ENCODE peak calls at places on chromosomes 5 and 9, in four cellular contexts. One of them, this sample, is unnamed.

GRCh38 chr5:142922223-142922952 is 152.2 kb downstream of the ARHGAP26 start:
- DNase-seq in GM23338: peak
- DNase-seq in WTC11: no peak
- DNase-seq in mucosa of descending colon: no peak
- DNase-seq in this sample: no peak

GRCh38 chr5:93415819-93416218 is 165.2 kb downstream of the NR2F1-AS1 start:
- DNase-seq in mucosa of descending colon: no peak
- DNase-seq in WTC11: no peak
- DNase-seq in GM23338: no peak
- DNase-seq in this sample: no peak

GRCh38 chr9:16627967-16628366 is 242.5 kb downstream of the BNC2 start:
- DNase-seq in GM23338: no peak
- DNase-seq in WTC11: no peak
- DNase-seq in mucosa of descending colon: no peak
- DNase-seq in this sample: no peak

GRCh38 chr5:91160751-91161285 is 222.3 kb downstream of the ARRDC3 start:
- DNase-seq in WTC11: no peak
- DNase-seq in mucosa of descending colon: no peak
- DNase-seq in GM23338: no peak
- DNase-seq in this sample: no peak

GRCh38 chr9:127963359-127964064 is 17.3 kb downstream of the EEIG1 start:
- DNase-seq in mucosa of descending colon: peak
- DNase-seq in WTC11: no peak
- DNase-seq in GM23338: no peak
- DNase-seq in this sample: no peak

GRCh38 chr9:122561446-122561845 is 8.5 kb downstream of the OR1N2 start:
- DNase-seq in GM23338: no peak
- DNase-seq in mucosa of descending colon: no peak
- DNase-seq in WTC11: no peak
- DNase-seq in this sample: no peak

GRCh38 chr5:74013222-74013621 is 387.2 kb downstream of the ARHGEF28 start:
- DNase-seq in mucosa of descending colon: no peak
- DNase-seq in WTC11: no peak
- DNase-seq in GM23338: no peak
- DNase-seq in this sample: no peak

GRCh38 chr9:21392270-21392669 is 7.1 kb upstream of the IFNA2 start:
- DNase-seq in WTC11: no peak
- DNase-seq in GM23338: peak
- DNase-seq in mucosa of descending colon: no peak
- DNase-seq in this sample: no peak

GRCh38 chr5:89204766-89205165 is 321.8 kb upstream of the MEF2C start:
- DNase-seq in WTC11: no peak
- DNase-seq in mucosa of descending colon: no peak
- DNase-seq in GM23338: no peak
- DNase-seq in this sample: no peak

GRCh38 chr5:151078490-151079262 is 2.2 kb downstream of the TNIP1 start:
- DNase-seq in WTC11: no peak
- DNase-seq in mucosa of descending colon: no peak
- DNase-seq in GM23338: no peak
- DNase-seq in this sample: peak

GRCh38 chr9:135156525-135157510 is 69.3 kb downstream of the OLFM1 start:
- DNase-seq in GM23338: peak
- DNase-seq in WTC11: peak
- DNase-seq in mucosa of descending colon: peak
- DNase-seq in this sample: no peak

GRCh38 chr9:33458444-33458843 is 11.1 kb upstream of the AQP3 start:
- DNase-seq in WTC11: no peak
- DNase-seq in mucosa of descending colon: no peak
- DNase-seq in GM23338: no peak
- DNase-seq in this sample: no peak

GRCh38 chr9:35814106-35814840 is 569 bp downstream of the HINT2 start:
- DNase-seq in mucosa of descending colon: peak
- DNase-seq in WTC11: peak
- DNase-seq in GM23338: peak
- DNase-seq in this sample: no peak

GRCh38 chr9:36407122-36407723 is 7.2 kb upstream of the RNF38 start:
- DNase-seq in WTC11: peak
- DNase-seq in mucosa of descending colon: peak
- DNase-seq in GM23338: peak
- DNase-seq in this sample: peak

GRCh38 chr9:36174271-36174670 is 5.1 kb downstream of the CCIN start:
- DNase-seq in GM23338: no peak
- DNase-seq in WTC11: no peak
- DNase-seq in mucosa of descending colon: no peak
- DNase-seq in this sample: no peak

GRCh38 chr5:133236976-133237375 is 185.2 kb downstream of the HSPA4 start:
- DNase-seq in GM23338: no peak
- DNase-seq in WTC11: no peak
- DNase-seq in mucosa of descending colon: no peak
- DNase-seq in this sample: no peak

GRCh38 chr5:59246470-59247250 is 646.9 kb downstream of the PDE4D start:
- DNase-seq in GM23338: no peak
- DNase-seq in mucosa of descending colon: no peak
- DNase-seq in WTC11: no peak
- DNase-seq in this sample: no peak

GRCh38 chr5:38465045-38465444 is 91.4 kb downstream of the LIFR start:
- DNase-seq in mucosa of descending colon: no peak
- DNase-seq in WTC11: no peak
- DNase-seq in GM23338: no peak
- DNase-seq in this sample: no peak

GRCh38 chr5:142748568-142749249 is 21.5 kb upstream of the ARHGAP26 start:
- DNase-seq in mucosa of descending colon: peak
- DNase-seq in WTC11: peak
- DNase-seq in GM23338: peak
- DNase-seq in this sample: peak

GRCh38 chr5:149878371-149878770 is 66.2 kb downstream of the PDE6A start:
- DNase-seq in mucosa of descending colon: peak
- DNase-seq in GM23338: no peak
- DNase-seq in WTC11: no peak
- DNase-seq in this sample: no peak

GRCh38 chr5:131303537-131303936 is 39.7 kb downstream of the CDC42SE2 start:
- DNase-seq in GM23338: no peak
- DNase-seq in WTC11: no peak
- DNase-seq in mucosa of descending colon: no peak
- DNase-seq in this sample: no peak

GRCh38 chr5:103466494-103466893 is 96.1 kb downstream of the NUDT12 start:
- DNase-seq in mucosa of descending colon: no peak
- DNase-seq in GM23338: no peak
- DNase-seq in WTC11: no peak
- DNase-seq in this sample: no peak

GRCh38 chr9:127763918-127764384 is 14.5 kb downstream of the SH2D3C start:
- DNase-seq in GM23338: peak
- DNase-seq in mucosa of descending colon: no peak
- DNase-seq in WTC11: peak
- DNase-seq in this sample: no peak

GRCh38 chr5:126023894-126024575 is 399.2 kb upstream of the GRAMD2B start:
- DNase-seq in mucosa of descending colon: no peak
- DNase-seq in GM23338: no peak
- DNase-seq in WTC11: no peak
- DNase-seq in this sample: no peak

GRCh38 chr5:84597904-84598303 is 213.2 kb upstream of the EDIL3 start:
- DNase-seq in WTC11: no peak
- DNase-seq in GM23338: peak
- DNase-seq in mucosa of descending colon: no peak
- DNase-seq in this sample: no peak

GRCh38 chr5:144712090-144712489 is 541.4 kb downstream of the KCTD16 start:
- DNase-seq in WTC11: no peak
- DNase-seq in GM23338: no peak
- DNase-seq in mucosa of descending colon: no peak
- DNase-seq in this sample: no peak

GRCh38 chr9:36873247-36873875 is 160.7 kb downstream of the PAX5 start:
- DNase-seq in WTC11: peak
- DNase-seq in GM23338: peak
- DNase-seq in mucosa of descending colon: peak
- DNase-seq in this sample: peak

GRCh38 chr5:91224969-91225368 is 158.1 kb downstream of the ARRDC3 start:
- DNase-seq in GM23338: no peak
- DNase-seq in mucosa of descending colon: no peak
- DNase-seq in WTC11: no peak
- DNase-seq in this sample: no peak

GRCh38 chr5:172497591-172498255 is 43.4 kb upstream of the SH3PXD2B start:
- DNase-seq in mucosa of descending colon: no peak
- DNase-seq in GM23338: no peak
- DNase-seq in WTC11: no peak
- DNase-seq in this sample: no peak

GRCh38 chr9:23254404-23255184 is 571.4 kb downstream of the ELAVL2 start:
- DNase-seq in mucosa of descending colon: no peak
- DNase-seq in WTC11: no peak
- DNase-seq in GM23338: peak
- DNase-seq in this sample: no peak

GRCh38 chr9:38346811-38347735 is 45.4 kb upstream of the ALDH1B1 start:
- DNase-seq in mucosa of descending colon: no peak
- DNase-seq in WTC11: peak
- DNase-seq in GM23338: peak
- DNase-seq in this sample: no peak

GRCh38 chr5:166845044-166845443 is 1446.4 kb upstream of the WWC1 start:
- DNase-seq in GM23338: peak
- DNase-seq in mucosa of descending colon: no peak
- DNase-seq in WTC11: peak
- DNase-seq in this sample: no peak

GRCh38 chr5:27702339-27702820 is 664.0 kb upstream of the CDH9 start:
- DNase-seq in WTC11: no peak
- DNase-seq in GM23338: peak
- DNase-seq in mucosa of descending colon: no peak
- DNase-seq in this sample: no peak

GRCh38 chr5:132751971-132752580 is 4.8 kb downstream of the CCNI2 start:
- DNase-seq in mucosa of descending colon: no peak
- DNase-seq in GM23338: no peak
- DNase-seq in WTC11: no peak
- DNase-seq in this sample: no peak

GRCh38 chr9:107422189-107422802 is 67.3 kb downstream of the KLF4 start:
- DNase-seq in WTC11: peak
- DNase-seq in mucosa of descending colon: peak
- DNase-seq in GM23338: peak
- DNase-seq in this sample: no peak

GRCh38 chr9:72443855-72444254 is 77.6 kb upstream of the TMC1 start:
- DNase-seq in GM23338: no peak
- DNase-seq in WTC11: no peak
- DNase-seq in mucosa of descending colon: no peak
- DNase-seq in this sample: no peak

GRCh38 chr9:112866662-112867274 is 23.9 kb downstream of the SLC46A2 start:
- DNase-seq in WTC11: peak
- DNase-seq in mucosa of descending colon: peak
- DNase-seq in GM23338: peak
- DNase-seq in this sample: no peak

GRCh38 chr9:91419222-91420191 is 4.1 kb downstream of the NFIL3 start:
- DNase-seq in mucosa of descending colon: no peak
- DNase-seq in WTC11: no peak
- DNase-seq in GM23338: no peak
- DNase-seq in this sample: no peak

GRCh38 chr9:72065076-72065475 is 4.7 kb upstream of the C9orf57 start:
- DNase-seq in mucosa of descending colon: no peak
- DNase-seq in WTC11: no peak
- DNase-seq in GM23338: no peak
- DNase-seq in this sample: no peak

GRCh38 chr9:84858373-84858772 is 188.8 kb downstream of the NTRK2 start:
- DNase-seq in WTC11: no peak
- DNase-seq in mucosa of descending colon: no peak
- DNase-seq in GM23338: no peak
- DNase-seq in this sample: no peak

DNA sequence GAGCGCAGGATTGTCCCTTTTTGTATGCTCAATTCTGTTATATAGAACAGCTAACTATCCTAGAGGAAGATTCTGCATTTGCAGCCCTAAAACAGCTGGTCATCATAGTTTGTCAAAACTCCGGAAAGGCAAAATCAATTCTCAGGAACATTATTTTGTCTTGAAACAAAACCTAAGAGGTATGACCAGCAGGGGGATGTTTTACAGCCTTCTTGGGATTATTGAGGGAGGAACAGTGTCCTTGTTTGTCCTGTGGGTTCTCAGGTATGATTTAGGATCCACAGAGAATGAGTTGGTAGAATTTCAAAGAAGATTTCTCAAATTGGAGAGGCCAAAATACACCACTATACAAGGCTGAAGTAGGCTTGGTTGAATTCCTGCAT is 136.4 kb downstream of the ZSWIM6 start:
- DNase-seq in mucosa of descending colon: no peak
- DNase-seq in GM23338: peak
- DNase-seq in WTC11: no peak
- DNase-seq in this sample: no peak
- TF ChIP-seq CTCF in mucosa of descending colon: no peak
- TF ChIP-seq CTCF in GM23338: peak
- TF ChIP-seq CTCF in WTC11: no peak
- TF ChIP-seq CTCF in this sample: no peak

DNA sequence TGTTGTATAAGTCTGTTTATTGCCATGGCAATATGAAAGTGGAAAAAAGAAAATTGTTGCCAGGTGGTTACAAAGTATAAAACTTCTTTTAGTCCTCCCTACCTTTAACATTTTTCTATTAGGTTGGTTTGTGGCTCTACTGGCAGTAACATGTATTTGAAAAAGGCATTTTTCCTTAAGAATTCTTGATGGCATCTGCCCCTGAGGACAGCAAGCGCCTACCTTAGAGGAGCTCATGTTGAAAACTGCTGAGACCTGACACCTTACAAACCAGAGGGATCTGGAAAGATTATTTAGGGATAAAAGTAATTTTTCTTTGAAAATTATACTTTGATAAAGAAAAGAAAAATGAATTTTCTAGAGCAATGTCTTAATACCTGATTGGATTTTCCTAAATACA is 208.1 kb downstream of the CAVIN4 start:
- DNase-seq in WTC11: no peak
- DNase-seq in mucosa of descending colon: no peak
- DNase-seq in GM23338: no peak
- DNase-seq in this sample: no peak
- TF ChIP-seq CTCF in WTC11: no peak
- TF ChIP-seq CTCF in mucosa of descending colon: no peak
- TF ChIP-seq CTCF in GM23338: no peak
- TF ChIP-seq CTCF in this sample: no peak

GRCh38 chr9:69877852-69878507 is 57.4 kb downstream of the CFAP95 start:
- DNase-seq in GM23338: peak
- DNase-seq in mucosa of descending colon: no peak
- DNase-seq in WTC11: no peak
- DNase-seq in this sample: no peak
- TF ChIP-seq CTCF in GM23338: peak
- TF ChIP-seq CTCF in mucosa of descending colon: peak
- TF ChIP-seq CTCF in WTC11: no peak
- TF ChIP-seq CTCF in this sample: no peak

GRCh38 chr5:14871573-14872069 is at the start of gene ANKH:
- DNase-seq in mucosa of descending colon: peak
- DNase-seq in GM23338: peak
- DNase-seq in WTC11: peak
- DNase-seq in this sample: peak
- TF ChIP-seq CTCF in mucosa of descending colon: no peak
- TF ChIP-seq CTCF in GM23338: no peak
- TF ChIP-seq CTCF in WTC11: no peak
- TF ChIP-seq CTCF in this sample: no peak